ENCODE peak calls at places on chromosomes 4 and X, in four cellular contexts. X, E, O and N are unnamed samples.

GRCh38 chr4:6333301-6334202 is 63.9 kb downstream of the WFS1 start:
- DNase-seq in O (no peak), X (no peak), E (no peak), N (no peak)

GRCh38 chrX:106481341-106481740 is 130.4 kb upstream of the RADX start:
- DNase-seq in E (peak), X (peak), O (no peak), N (no peak)

GRCh38 chrX:77453190-77453589 is 6.0 kb downstream of the FGF16 start:
- DNase-seq in O (no peak), E (no peak), X (no peak), N (no peak)

GRCh38 chr4:102815981-102816380 is 11.4 kb downstream of the UBE2D3 start:
- DNase-seq in O (no peak), X (peak), E (no peak), N (no peak)

GRCh38 chrX:9677098-9677739 is 88.4 kb downstream of the GPR143 start:
- DNase-seq in X (peak), O (peak), E (no peak), N (no peak)

GRCh38 chrX:129705988-129706387 is 32.8 kb upstream of the XPNPEP2 start:
- DNase-seq in X (no peak), E (no peak), O (no peak), N (no peak)

GRCh38 chr4:52001616-52002015 is 18.5 kb downstream of the LRRC66 start:
- DNase-seq in E (no peak), X (peak), O (no peak), N (no peak)

GRCh38 chr4:85039526-85039925 is 73.0 kb upstream of the WDFY3 start:
- DNase-seq in X (peak), E (no peak), O (no peak), N (no peak)

GRCh38 chr4:113773756-113774155 is 12.2 kb upstream of the CAMK2D start:
- DNase-seq in E (no peak), X (no peak), O (no peak), N (no peak)

GRCh38 chr4:146110847-146111485 is 64.6 kb upstream of the LSM6 start:
- DNase-seq in X (no peak), E (no peak), O (no peak), N (no peak)

GRCh38 chr4:3766791-3767561 is 791 bp downstream of the ADRA2C start:
- DNase-seq in O (peak), E (no peak), X (no peak), N (no peak)
- TF ChIP-seq CTCF in O (no peak), E (no peak), X (no peak), N (peak)

GRCh38 chr4:13706716-13707115 is 79.2 kb upstream of the BOD1L1 start:
- DNase-seq in X (no peak), O (no peak), E (no peak), N (no peak)

GRCh38 chr4:13704020-13704419 is 76.5 kb upstream of the BOD1L1 start:
- DNase-seq in X (no peak), O (no peak), E (no peak), N (no peak)

GRCh38 chr4:13705521-13706035 is 78.1 kb upstream of the BOD1L1 start:
- DNase-seq in X (no peak), E (no peak), O (no peak), N (peak)

GRCh38 chr4:13704761-13705160 is 77.2 kb upstream of the BOD1L1 start:
- DNase-seq in X (no peak), O (no peak), E (no peak), N (no peak)

GRCh38 chr4:13706130-13706529 is 78.6 kb upstream of the BOD1L1 start:
- DNase-seq in O (no peak), E (no peak), X (no peak), N (no peak)
- H3K4me3 ChIP-seq in O (no peak), E (no peak), X (no peak), N (no peak)

GRCh38 chr4:130336585-130337217 is 1240.7 kb downstream of the C4orf33 start:
- DNase-seq in O (no peak), X (peak), E (no peak), N (no peak)
- TF ChIP-seq CTCF in O (no peak), X (peak), E (no peak), N (peak)

GRCh38 chr4:154677923-154678322 is 65.5 kb upstream of the FGG start:
- DNase-seq in X (no peak), E (no peak), O (no peak), N (no peak)

DNA sequence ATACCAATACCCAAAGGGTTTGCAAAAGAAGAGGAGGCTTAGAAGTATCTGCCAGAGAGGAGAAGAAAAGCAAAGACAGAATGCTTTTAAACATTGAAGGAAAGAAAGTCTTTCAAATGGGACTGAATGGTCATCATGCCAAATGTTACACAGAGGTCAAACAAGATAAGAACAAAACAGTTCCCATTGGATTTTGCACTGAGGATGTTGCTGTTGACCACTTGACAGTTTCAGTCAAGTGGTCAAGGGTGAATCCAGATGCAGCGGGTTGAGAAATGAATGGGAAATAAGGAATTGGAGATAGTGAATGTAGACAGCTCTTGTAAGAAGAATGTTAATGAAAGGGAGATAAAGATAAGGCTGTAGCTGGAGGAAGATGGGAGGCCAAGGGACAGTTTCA is 64.8 kb upstream of the FGG start:
- DNase-seq in X (no peak), O (no peak), E (no peak), N (no peak)
- H3K4me3 ChIP-seq in X (no peak), O (no peak), E (no peak), N (no peak)

GRCh38 chrX:45849261-45849660 is 648.6 kb upstream of the DIPK2B start:
- DNase-seq in O (no peak), X (peak), E (no peak), N (peak)
- TF ChIP-seq CTCF in O (peak), X (peak), E (no peak), N (peak)

DNA sequence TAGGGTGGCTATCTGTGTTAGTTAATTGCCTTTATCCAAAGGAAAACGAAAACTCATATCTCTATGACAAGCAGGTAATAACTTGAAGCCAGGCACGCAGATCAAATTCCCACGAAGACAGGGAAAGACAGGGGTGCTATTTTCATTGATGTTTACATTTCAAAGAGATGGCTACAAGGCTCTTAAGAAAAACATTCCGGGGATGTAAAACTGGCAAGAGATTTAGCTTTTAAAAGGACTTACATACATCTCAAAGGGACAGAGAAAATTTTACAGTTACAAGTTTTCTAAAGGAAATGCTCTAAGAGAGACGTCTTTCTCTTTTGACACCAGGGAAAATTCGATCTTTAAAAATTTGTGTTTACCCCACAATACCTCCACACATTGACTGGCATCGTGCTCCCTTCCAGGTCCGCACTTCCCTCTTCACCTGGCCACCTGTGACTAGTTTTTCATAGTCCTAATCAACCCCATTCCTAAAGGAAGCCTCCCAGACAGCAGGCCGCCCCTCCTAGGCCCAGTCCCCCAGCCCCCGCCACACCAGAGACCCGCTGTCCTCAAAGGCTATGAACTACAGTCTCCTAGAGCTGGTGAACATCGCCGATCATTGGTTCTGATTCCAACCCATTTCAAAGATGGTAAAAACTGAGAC is 700 bp upstream of the ARAF start:
- DNase-seq in O (no peak), X (no peak), E (no peak), N (no peak)
- H3K4me3 ChIP-seq in O (peak), X (peak), E (peak), N (peak)